ENCODE peak calls at places on chromosome 18, in eight cellular contexts. O is left lung, T is mesendoderm, G is IMR-90, E is body of pancreas, R is ovary, P is aorta, L is left ventricle myocardium inferior. I is an unnamed sample.

GRCh38 chr18:67600781-67601180 is 84.3 kb upstream of the DSEL start:
- DNase-seq in O (no peak), T (no peak), G (peak), E (no peak), R (no peak), P (no peak), L (no peak), I (no peak)

GRCh38 chr18:67583621-67584020 is 67.1 kb upstream of the DSEL start:
- DNase-seq in O (no peak), T (no peak), G (peak), E (no peak), R (no peak), P (no peak), L (no peak), I (no peak)

GRCh38 chr18:70172225-70172624 is 33.3 kb downstream of the RTTN start:
- DNase-seq in O (no peak), T (no peak), G (peak), E (no peak), R (no peak), P (no peak), L (no peak), I (no peak)

GRCh38 chr18:50194623-50195532 is at the start of gene MYO5B:
- DNase-seq in O (peak), T (peak), G (no peak), E (peak), R (no peak), P (peak), L (peak), I (peak)

GRCh38 chr18:48975817-48976649 is 25.3 kb upstream of the SMAD7 start:
- DNase-seq in O (peak), T (peak), G (peak), E (peak), R (peak), P (peak), L (peak), I (peak)

GRCh38 chr18:63322908-63323634 is 3.5 kb upstream of the BCL2 start:
- DNase-seq in O (no peak), T (peak), G (peak), E (peak), R (peak), P (no peak), L (no peak), I (peak)

GRCh38 chr18:78620326-78620725 is 359.3 kb upstream of the SALL3 start:
- DNase-seq in O (no peak), T (no peak), G (no peak), E (no peak), R (no peak), P (no peak), L (no peak), I (peak)

GRCh38 chr18:8825729-8826375 is 120.5 kb downstream of the MTCL1 start:
- DNase-seq in O (no peak), T (no peak), G (no peak), E (no peak), R (no peak), P (no peak), L (no peak), I (no peak)

GRCh38 chr18:11572201-11572600 is 37.2 kb upstream of the SLC35G4 start:
- DNase-seq in O (no peak), T (no peak), G (no peak), E (no peak), R (no peak), P (no peak), L (no peak), I (no peak)

GRCh38 chr18:25287096-25287495 is 64.9 kb downstream of the ZNF521 start:
- DNase-seq in O (no peak), T (no peak), G (no peak), E (no peak), R (no peak), P (no peak), L (no peak), I (no peak)

GRCh38 chr18:80196528-80197320 is 50.6 kb downstream of the PARD6G start:
- DNase-seq in O (no peak), T (peak), G (peak), E (no peak), R (peak), P (no peak), L (no peak), I (no peak)

GRCh38 chr18:78006805-78007204 is 757.2 kb downstream of the GALR1 start:
- DNase-seq in O (no peak), T (peak), G (no peak), E (no peak), R (no peak), P (no peak), L (no peak), I (no peak)

GRCh38 chr18:51957001-51957400 is 383.0 kb upstream of the DCC start:
- DNase-seq in O (no peak), T (peak), G (no peak), E (no peak), R (no peak), P (no peak), L (no peak), I (no peak)
- H3K4me3 ChIP-seq in O (no peak), T (no peak), G (no peak), E (no peak), R (no peak), P (no peak), L (no peak), I (no peak)

GRCh38 chr18:26510337-26510736 is 38.0 kb downstream of the KCTD1 start:
- DNase-seq in O (no peak), T (no peak), G (no peak), E (no peak), R (no peak), P (no peak), L (no peak), I (no peak)
- H3K27ac ChIP-seq in O (no peak), T (no peak), G (no peak), E (no peak), R (no peak), P (no peak), L (peak), I (no peak)

DNA sequence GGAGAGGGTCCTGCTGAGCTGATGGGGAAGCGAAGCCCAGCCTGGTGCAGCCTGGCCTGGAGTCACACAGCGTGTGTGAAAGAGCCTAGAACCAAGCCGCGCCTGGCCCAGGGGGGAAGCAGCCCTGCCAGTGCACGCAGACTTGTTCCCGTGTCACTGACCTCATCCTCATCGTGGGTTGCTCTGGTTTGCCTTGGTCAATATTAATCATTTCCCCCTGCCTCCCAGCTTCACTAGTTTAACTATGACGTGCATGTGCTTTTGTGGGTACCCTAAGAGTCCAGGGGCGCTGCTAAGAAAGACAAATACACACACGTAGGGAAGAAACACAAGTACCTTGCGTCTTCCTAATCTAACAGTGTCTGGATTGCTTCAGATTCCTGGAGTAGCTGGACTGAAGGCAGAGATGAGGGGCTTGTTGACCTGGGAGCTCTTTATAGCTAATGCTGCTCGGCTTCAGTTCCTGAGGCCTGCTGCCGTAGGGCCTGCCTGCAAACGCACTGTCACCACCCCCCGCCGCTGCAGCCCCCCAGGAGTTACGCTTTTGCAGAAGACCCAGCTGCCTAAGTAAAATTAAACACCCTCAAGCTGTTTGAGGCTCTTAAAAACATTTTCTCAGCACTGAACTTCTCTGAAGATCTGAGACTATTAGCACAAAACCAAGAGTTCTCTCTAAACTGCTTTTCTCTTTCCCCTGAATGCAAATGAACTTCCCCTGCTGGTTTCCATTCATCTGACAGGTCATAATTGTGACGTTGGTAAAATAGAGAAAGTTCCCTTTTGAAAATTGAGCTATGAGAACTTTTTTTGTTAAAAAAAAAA is 159.2 kb downstream of the FAM210A start:
- DNase-seq in O (no peak), T (no peak), G (no peak), E (no peak), R (no peak), P (peak), L (peak), I (no peak)
- H3K4me3 ChIP-seq in O (no peak), T (no peak), G (no peak), E (no peak), R (no peak), P (no peak), L (no peak), I (no peak)

GRCh38 chr18:58887613-58887963 is 22.9 kb downstream of the ZNF532 start:
- DNase-seq in O (peak), T (no peak), G (no peak), E (no peak), R (peak), P (peak), L (peak), I (no peak)
- H3K27ac ChIP-seq in O (peak), T (no peak), G (peak), E (no peak), R (peak), P (peak), L (peak), I (peak)

I was measured in WERI-Rb-1.